ENCODE peak calls at places on chromosomes 16 and 17, in seven cellular contexts. One of them, this sample, is unnamed.

GRCh38 chr17:42202696-42203095 is 8.4 kb upstream of the GHDC start:
- DNase-seq in neural progenitor cell: no peak
- DNase-seq in adrenal gland: no peak
- DNase-seq in CD8-positive, alpha-beta memory T cell: no peak
- DNase-seq in MM.1S: no peak
- DNase-seq in ovary: no peak
- DNase-seq in PC-3: no peak
- DNase-seq in this sample: no peak

GRCh38 chr17:968812-969766 is 10.5 kb downstream of the NXN start:
- DNase-seq in CD8-positive, alpha-beta memory T cell: no peak
- DNase-seq in adrenal gland: no peak
- DNase-seq in MM.1S: no peak
- DNase-seq in neural progenitor cell: no peak
- DNase-seq in ovary: no peak
- DNase-seq in PC-3: no peak
- DNase-seq in this sample: no peak

GRCh38 chr17:17061516-17061915 is 19.3 kb downstream of the MPRIP start:
- DNase-seq in PC-3: no peak
- DNase-seq in CD8-positive, alpha-beta memory T cell: no peak
- DNase-seq in ovary: no peak
- DNase-seq in neural progenitor cell: no peak
- DNase-seq in adrenal gland: peak; percentile 14
- DNase-seq in MM.1S: no peak
- DNase-seq in this sample: no peak

GRCh38 chr17:7177210-7177953 is 1.8 kb downstream of the ASGR1 start:
- DNase-seq in CD8-positive, alpha-beta memory T cell: peak; percentile 49
- DNase-seq in neural progenitor cell: peak; percentile 92
- DNase-seq in adrenal gland: peak; percentile 75
- DNase-seq in ovary: peak; percentile 61
- DNase-seq in MM.1S: peak; percentile 46
- DNase-seq in PC-3: peak; percentile 66
- DNase-seq in this sample: peak; percentile 54

GRCh38 chr17:2690165-2691068 is 21.1 kb downstream of the CLUH start:
- DNase-seq in neural progenitor cell: no peak
- DNase-seq in adrenal gland: peak; percentile 27
- DNase-seq in CD8-positive, alpha-beta memory T cell: no peak
- DNase-seq in PC-3: no peak
- DNase-seq in MM.1S: no peak
- DNase-seq in ovary: no peak
- DNase-seq in this sample: no peak

GRCh38 chr16:86640265-86640843 is 62.0 kb downstream of the FOXL1 start:
- DNase-seq in adrenal gland: no peak
- DNase-seq in neural progenitor cell: no peak
- DNase-seq in ovary: no peak
- DNase-seq in PC-3: no peak
- DNase-seq in CD8-positive, alpha-beta memory T cell: no peak
- DNase-seq in MM.1S: no peak
- DNase-seq in this sample: no peak

GRCh38 chr16:27424772-27425498 is 23.0 kb downstream of the IL21R start:
- DNase-seq in CD8-positive, alpha-beta memory T cell: no peak
- DNase-seq in PC-3: no peak
- DNase-seq in neural progenitor cell: no peak
- DNase-seq in MM.1S: no peak
- DNase-seq in ovary: no peak
- DNase-seq in adrenal gland: no peak
- DNase-seq in this sample: peak; percentile 38

GRCh38 chr16:75471723-75472634 is 7.5 kb upstream of the TMEM170A start:
- DNase-seq in ovary: peak; percentile 49
- DNase-seq in CD8-positive, alpha-beta memory T cell: peak; percentile 16
- DNase-seq in MM.1S: peak; percentile 14
- DNase-seq in PC-3: peak; percentile 69
- DNase-seq in adrenal gland: peak; percentile 73
- DNase-seq in neural progenitor cell: peak; percentile 69
- DNase-seq in this sample: no peak

GRCh38 chr16:81831722-81832126 is 52.6 kb downstream of the PLCG2 start:
- DNase-seq in ovary: no peak
- DNase-seq in neural progenitor cell: no peak
- DNase-seq in CD8-positive, alpha-beta memory T cell: peak; percentile 37
- DNase-seq in PC-3: no peak
- DNase-seq in MM.1S: peak; percentile 82
- DNase-seq in adrenal gland: peak; percentile 47
- DNase-seq in this sample: peak; percentile 73

GRCh38 chr16:58638148-58639036 is 8.8 kb upstream of the CNOT1 start:
- DNase-seq in neural progenitor cell: peak; percentile 35
- DNase-seq in adrenal gland: peak; percentile 86
- DNase-seq in ovary: no peak
- DNase-seq in CD8-positive, alpha-beta memory T cell: no peak
- DNase-seq in PC-3: peak; percentile 74
- DNase-seq in MM.1S: no peak
- DNase-seq in this sample: no peak

GRCh38 chr17:73791644-73792043 is 147.4 kb upstream of the SDK2 start:
- DNase-seq in neural progenitor cell: peak; percentile 16
- DNase-seq in adrenal gland: no peak
- DNase-seq in CD8-positive, alpha-beta memory T cell: no peak
- DNase-seq in MM.1S: no peak
- DNase-seq in ovary: no peak
- DNase-seq in PC-3: no peak
- DNase-seq in this sample: no peak

GRCh38 chr16:17470002-17470870 is 524 bp downstream of the XYLT1 start:
- DNase-seq in neural progenitor cell: peak; percentile 31
- DNase-seq in MM.1S: peak; percentile 16
- DNase-seq in CD8-positive, alpha-beta memory T cell: no peak
- DNase-seq in PC-3: no peak
- DNase-seq in adrenal gland: peak; percentile 45
- DNase-seq in ovary: peak; percentile 63
- DNase-seq in this sample: peak; percentile 46

GRCh38 chr17:44004761-44005526 is 522 bp downstream of the NAGS start:
- DNase-seq in CD8-positive, alpha-beta memory T cell: no peak
- DNase-seq in PC-3: peak; percentile 57
- DNase-seq in ovary: no peak
- DNase-seq in adrenal gland: no peak
- DNase-seq in MM.1S: no peak
- DNase-seq in neural progenitor cell: peak; percentile 58
- DNase-seq in this sample: no peak

GRCh38 chr17:75919611-75920010 is 14.9 kb upstream of the MRPL38 start:
- DNase-seq in adrenal gland: no peak
- DNase-seq in CD8-positive, alpha-beta memory T cell: no peak
- DNase-seq in ovary: no peak
- DNase-seq in neural progenitor cell: no peak
- DNase-seq in MM.1S: no peak
- DNase-seq in PC-3: no peak
- DNase-seq in this sample: no peak

GRCh38 chr17:19258371-19258770 is 21.2 kb downstream of the EPN2 start:
- DNase-seq in MM.1S: no peak
- DNase-seq in CD8-positive, alpha-beta memory T cell: no peak
- DNase-seq in adrenal gland: no peak
- DNase-seq in ovary: no peak
- DNase-seq in PC-3: no peak
- DNase-seq in neural progenitor cell: no peak
- DNase-seq in this sample: no peak

GRCh38 chr17:14840616-14841231 is 424.4 kb downstream of the PMP22 start:
- DNase-seq in ovary: no peak
- DNase-seq in CD8-positive, alpha-beta memory T cell: no peak
- DNase-seq in PC-3: no peak
- DNase-seq in adrenal gland: no peak
- DNase-seq in neural progenitor cell: no peak
- DNase-seq in MM.1S: no peak
- DNase-seq in this sample: no peak

GRCh38 chr17:63514477-63514876 is 8.7 kb upstream of the KCNH6 start:
- DNase-seq in CD8-positive, alpha-beta memory T cell: no peak
- DNase-seq in neural progenitor cell: no peak
- DNase-seq in PC-3: no peak
- DNase-seq in MM.1S: no peak
- DNase-seq in adrenal gland: no peak
- DNase-seq in ovary: no peak
- DNase-seq in this sample: no peak

GRCh38 chr16:13554020-13554419 is 365.9 kb upstream of the ERCC4 start:
- DNase-seq in neural progenitor cell: no peak
- DNase-seq in adrenal gland: no peak
- DNase-seq in MM.1S: no peak
- DNase-seq in PC-3: no peak
- DNase-seq in CD8-positive, alpha-beta memory T cell: no peak
- DNase-seq in ovary: no peak
- DNase-seq in this sample: no peak

GRCh38 chr17:35023538-35023937 is 40.0 kb downstream of the RFFL start:
- DNase-seq in CD8-positive, alpha-beta memory T cell: no peak
- DNase-seq in ovary: no peak
- DNase-seq in adrenal gland: no peak
- DNase-seq in MM.1S: no peak
- DNase-seq in neural progenitor cell: no peak
- DNase-seq in PC-3: no peak
- DNase-seq in this sample: no peak

GRCh38 chr17:28613916-28614315 is at the start of gene RSKR:
- DNase-seq in neural progenitor cell: no peak
- DNase-seq in adrenal gland: no peak
- DNase-seq in MM.1S: no peak
- DNase-seq in CD8-positive, alpha-beta memory T cell: no peak
- DNase-seq in ovary: no peak
- DNase-seq in PC-3: no peak
- DNase-seq in this sample: no peak

GRCh38 chr17:81900181-81900820 is 1.7 kb upstream of the NPB start:
- DNase-seq in ovary: no peak
- DNase-seq in MM.1S: no peak
- DNase-seq in CD8-positive, alpha-beta memory T cell: no peak
- DNase-seq in adrenal gland: no peak
- DNase-seq in PC-3: no peak
- DNase-seq in neural progenitor cell: no peak
- DNase-seq in this sample: no peak

GRCh38 chr17:18038149-18038850 is 668 bp downstream of the ATPAF2 start:
- DNase-seq in CD8-positive, alpha-beta memory T cell: no peak
- DNase-seq in ovary: no peak
- DNase-seq in MM.1S: peak; percentile 14
- DNase-seq in adrenal gland: no peak
- DNase-seq in PC-3: no peak
- DNase-seq in neural progenitor cell: no peak
- DNase-seq in this sample: no peak

GRCh38 chr17:19417611-19418010 is 6.6 kb downstream of the RNF112 start:
- DNase-seq in PC-3: no peak
- DNase-seq in MM.1S: peak; percentile 53
- DNase-seq in CD8-positive, alpha-beta memory T cell: no peak
- DNase-seq in neural progenitor cell: no peak
- DNase-seq in adrenal gland: no peak
- DNase-seq in ovary: no peak
- DNase-seq in this sample: no peak

GRCh38 chr17:9725575-9725974 is 65.8 kb downstream of the DHRS7C start:
- DNase-seq in ovary: no peak
- DNase-seq in MM.1S: no peak
- DNase-seq in adrenal gland: no peak
- DNase-seq in neural progenitor cell: peak; percentile 77
- DNase-seq in PC-3: no peak
- DNase-seq in CD8-positive, alpha-beta memory T cell: no peak
- DNase-seq in this sample: no peak

GRCh38 chr17:1147664-1148063 is 32.1 kb downstream of the ABR start:
- DNase-seq in adrenal gland: no peak
- DNase-seq in neural progenitor cell: peak; percentile 78
- DNase-seq in PC-3: peak; percentile 80
- DNase-seq in CD8-positive, alpha-beta memory T cell: no peak
- DNase-seq in MM.1S: peak; percentile 26
- DNase-seq in ovary: no peak
- DNase-seq in this sample: no peak

DNA sequence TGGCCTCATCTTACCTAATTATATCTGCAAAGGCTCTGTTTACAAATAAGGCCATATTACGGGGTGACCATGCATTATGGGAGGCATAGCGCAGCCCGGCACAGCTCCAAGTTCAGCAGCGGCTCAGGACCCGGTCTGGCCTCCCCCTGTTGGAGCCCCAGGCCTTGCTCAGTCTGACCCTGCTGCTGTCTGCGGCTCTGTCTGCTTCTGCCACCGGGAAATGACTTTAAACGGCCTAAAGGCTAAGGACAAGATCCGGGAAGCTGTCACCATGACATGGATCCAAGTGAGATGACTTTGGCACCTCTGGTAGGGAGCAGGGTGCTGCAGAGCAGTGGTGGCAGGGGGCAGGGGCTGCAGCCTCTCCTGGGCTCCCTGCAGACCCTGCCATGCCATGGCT is 140.6 kb upstream of the GSE1 start:
- DNase-seq in ovary: no peak
- DNase-seq in adrenal gland: no peak
- DNase-seq in neural progenitor cell: no peak
- DNase-seq in PC-3: no peak
- DNase-seq in MM.1S: no peak
- DNase-seq in CD8-positive, alpha-beta memory T cell: no peak
- DNase-seq in this sample: no peak
- H3K4me1 ChIP-seq in ovary: peaks cover 16% of the 10 kb centered on the region
- H3K4me1 ChIP-seq in adrenal gland: peaks cover 9% of the 10 kb centered on the region
- H3K4me1 ChIP-seq in neural progenitor cell: peaks cover 32% of the 10 kb centered on the region
- H3K4me1 ChIP-seq in PC-3: peaks cover 13% of the 10 kb centered on the region
- H3K4me1 ChIP-seq in MM.1S: no peaks in the 10 kb centered on the region
- H3K4me1 ChIP-seq in CD8-positive, alpha-beta memory T cell: no peaks in the 10 kb centered on the region
- H3K4me1 ChIP-seq in this sample: no peaks in the 10 kb centered on the region

DNA sequence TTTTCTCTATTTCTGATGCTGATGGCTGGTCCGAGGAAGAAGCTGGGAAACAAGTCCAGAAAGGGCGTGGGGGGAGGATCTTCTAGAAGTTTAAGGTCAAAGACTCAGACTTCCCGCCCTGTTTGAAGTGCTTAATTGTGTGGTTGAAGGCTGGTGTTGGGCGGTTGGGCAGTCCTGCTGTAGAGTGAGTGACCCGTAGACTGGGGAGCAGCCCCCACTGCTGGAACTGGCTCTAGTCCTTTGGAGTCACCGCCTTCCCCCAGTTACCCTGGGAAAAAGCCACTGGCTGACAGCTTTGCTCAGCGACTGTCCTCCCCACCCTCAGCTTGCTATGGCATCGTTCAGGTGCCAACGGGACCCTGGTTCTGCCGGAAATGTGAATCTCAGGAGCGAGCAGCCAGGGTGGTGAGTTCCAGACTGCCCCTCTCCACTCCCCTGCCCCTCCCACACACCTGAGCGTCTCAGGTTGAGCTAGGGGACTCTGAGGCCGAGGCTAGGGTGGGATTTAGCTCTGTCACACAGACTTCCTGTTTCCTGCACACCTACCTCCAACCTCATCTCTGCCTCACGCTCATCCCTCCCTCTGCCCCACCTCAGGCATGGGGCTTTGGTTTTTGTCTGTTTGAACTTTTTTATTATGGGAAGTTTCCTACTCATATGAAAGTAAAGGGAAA is 1.7 kb downstream of the MLLT6 start:
- DNase-seq in MM.1S: peak; percentile 18
- DNase-seq in ovary: no peak
- DNase-seq in neural progenitor cell: peak; percentile 29
- DNase-seq in CD8-positive, alpha-beta memory T cell: no peak
- DNase-seq in adrenal gland: peak; percentile 60
- DNase-seq in PC-3: no peak
- DNase-seq in this sample: no peak
- H3K27ac ChIP-seq in MM.1S: peak overlapping the region; percentile 20
- H3K27ac ChIP-seq in ovary: peak overlapping the region; percentile 93
- H3K27ac ChIP-seq in neural progenitor cell: no peak overlapping the region
- H3K27ac ChIP-seq in CD8-positive, alpha-beta memory T cell: peak overlapping the region; percentile 34
- H3K27ac ChIP-seq in adrenal gland: peak overlapping the region; percentile 99
- H3K27ac ChIP-seq in PC-3: no peak overlapping the region
- H3K27ac ChIP-seq in this sample: peak overlapping the region; percentile 49

GRCh38 chr16:88771294-88771772 is 13.7 kb downstream of the PIEZO1 start:
- DNase-seq in CD8-positive, alpha-beta memory T cell: no peak
- DNase-seq in ovary: no peak
- DNase-seq in PC-3: no peak
- DNase-seq in adrenal gland: no peak
- DNase-seq in neural progenitor cell: no peak
- DNase-seq in MM.1S: no peak
- DNase-seq in this sample: no peak
- H3K4me3 ChIP-seq in CD8-positive, alpha-beta memory T cell: no peak overlapping the region
- H3K4me3 ChIP-seq in ovary: no peak overlapping the region
- H3K4me3 ChIP-seq in PC-3: peak overlapping the region; percentile 47
- H3K4me3 ChIP-seq in adrenal gland: no peak overlapping the region
- H3K4me3 ChIP-seq in neural progenitor cell: no peak overlapping the region
- H3K4me3 ChIP-seq in MM.1S: no peak overlapping the region
- H3K4me3 ChIP-seq in this sample: no peak overlapping the region

GRCh38 chr16:70591609-70592008 is 54.8 kb upstream of the IL34 start:
- DNase-seq in MM.1S: no peak
- DNase-seq in CD8-positive, alpha-beta memory T cell: no peak
- DNase-seq in adrenal gland: no peak
- DNase-seq in ovary: no peak
- DNase-seq in PC-3: no peak
- DNase-seq in neural progenitor cell: no peak
- DNase-seq in this sample: no peak
- H3K4me1 ChIP-seq in MM.1S: no peaks in the 10 kb centered on the region
- H3K4me1 ChIP-seq in CD8-positive, alpha-beta memory T cell: no peaks in the 10 kb centered on the region
- H3K4me1 ChIP-seq in adrenal gland: peaks cover 32% of the 10 kb centered on the region
- H3K4me1 ChIP-seq in ovary: peaks cover 16% of the 10 kb centered on the region
- H3K4me1 ChIP-seq in PC-3: peaks cover 3% of the 10 kb centered on the region
- H3K4me1 ChIP-seq in neural progenitor cell: no peaks in the 10 kb centered on the region
- H3K4me1 ChIP-seq in this sample: no peaks in the 10 kb centered on the region

This sample was measured in CD8-positive, alpha-beta T cell.